ENCODE peak calls at places on chromosomes 11 and 22, in six cellular contexts. Z, A, L, Y, R and K are unnamed samples.

GRCh38 chr11:12353534-12353933 is 23.8 kb upstream of the PARVA start:
- DNase-seq in Z (no peak), A (no peak), L (no peak), Y (no peak), R (no peak), K (no peak)

GRCh38 chr11:31651208-31651607 is 141.6 kb downstream of the ELP4 start:
- DNase-seq in Z (no peak), A (no peak), L (no peak), Y (no peak), R (no peak), K (no peak)

GRCh38 chr11:122198291-122198983 is 82.4 kb upstream of the BLID start:
- DNase-seq in Z (no peak), A (no peak), L (no peak), Y (no peak), R (no peak), K (no peak)

GRCh38 chr11:131864205-131864604 is 493.8 kb downstream of the NTM start:
- DNase-seq in Z (no peak), A (no peak), L (no peak), Y (no peak), R (peak), K (no peak)

GRCh38 chr22:48739348-48740085 is 1088.2 kb downstream of the BRD1 start:
- DNase-seq in Z (no peak), A (no peak), L (no peak), Y (no peak), R (no peak), K (no peak)

GRCh38 chr11:27462543-27462942 is 10.0 kb downstream of the LGR4 start:
- DNase-seq in Z (no peak), A (no peak), L (no peak), Y (no peak), R (no peak), K (no peak)

GRCh38 chr11:8533332-8533731 is 60.7 kb downstream of the STK33 start:
- DNase-seq in Z (no peak), A (no peak), L (no peak), Y (no peak), R (peak), K (peak)

GRCh38 chr11:134244593-134244992 is 8.6 kb downstream of the THYN1 start:
- DNase-seq in Z (no peak), A (no peak), L (no peak), Y (no peak), R (peak), K (no peak)

GRCh38 chr11:124758355-124759267 is 3.5 kb downstream of the ESAM start:
- DNase-seq in Z (no peak), A (peak), L (no peak), Y (peak), R (peak), K (peak)

GRCh38 chr11:3222003-3222855 is 3.6 kb upstream of the MRGPRG start:
- DNase-seq in Z (no peak), A (no peak), L (no peak), Y (no peak), R (no peak), K (no peak)

GRCh38 chr11:104836711-104837110 is 61.5 kb downstream of the CASP12 start:
- DNase-seq in Z (no peak), A (no peak), L (no peak), Y (no peak), R (no peak), K (no peak)